ENCODE peak calls at places on chromosomes 11 and 22, in seven cellular contexts. One of them, this sample, is unnamed.
A peak's percentile ranks its signal among the peaks of the same experiment; 100 is the strongest.

GRCh38 chr11:61683961-61684869 is 4.0 kb downstream of the DAGLA start:
- DNase-seq in Daoy: peak; percentile 79
- DNase-seq in GF-D8: no peak
- DNase-seq in AG10803: no peak
- DNase-seq in mammary epithelial cell: no peak
- DNase-seq in stimulated activated CD8-positive, alpha-beta memory T cell treated with anti-CD3 and anti-CD28 coated beads, Interleukin-4, amount 100 ng/mL, for 24 hours: no peak
- DNase-seq in hypothalamus: no peak
- DNase-seq in this sample: no peak

GRCh38 chr11:124886476-124886875 is 11.2 kb downstream of the ROBO4 start:
- DNase-seq in mammary epithelial cell: no peak
- DNase-seq in Daoy: no peak
- DNase-seq in AG10803: no peak
- DNase-seq in stimulated activated CD8-positive, alpha-beta memory T cell treated with anti-CD3 and anti-CD28 coated beads, Interleukin-4, amount 100 ng/mL, for 24 hours: no peak
- DNase-seq in hypothalamus: no peak
- DNase-seq in GF-D8: no peak
- DNase-seq in this sample: no peak

GRCh38 chr22:26743149-26743548 is 85.8 kb downstream of the MIAT start:
- DNase-seq in Daoy: no peak
- DNase-seq in hypothalamus: no peak
- DNase-seq in stimulated activated CD8-positive, alpha-beta memory T cell treated with anti-CD3 and anti-CD28 coated beads, Interleukin-4, amount 100 ng/mL, for 24 hours: no peak
- DNase-seq in GF-D8: no peak
- DNase-seq in mammary epithelial cell: no peak
- DNase-seq in AG10803: no peak
- DNase-seq in this sample: no peak

GRCh38 chr11:61962213-61963015 is 5.0 kb downstream of the FTH1 start:
- DNase-seq in stimulated activated CD8-positive, alpha-beta memory T cell treated with anti-CD3 and anti-CD28 coated beads, Interleukin-4, amount 100 ng/mL, for 24 hours: no peak
- DNase-seq in GF-D8: no peak
- DNase-seq in Daoy: no peak
- DNase-seq in AG10803: peak; percentile 56
- DNase-seq in mammary epithelial cell: no peak
- DNase-seq in hypothalamus: no peak
- DNase-seq in this sample: no peak

GRCh38 chr11:58907780-58908179 is 31.5 kb upstream of the GLYATL1 start:
- DNase-seq in stimulated activated CD8-positive, alpha-beta memory T cell treated with anti-CD3 and anti-CD28 coated beads, Interleukin-4, amount 100 ng/mL, for 24 hours: no peak
- DNase-seq in GF-D8: no peak
- DNase-seq in Daoy: no peak
- DNase-seq in AG10803: no peak
- DNase-seq in hypothalamus: no peak
- DNase-seq in mammary epithelial cell: no peak
- DNase-seq in this sample: no peak

GRCh38 chr11:2077061-2077802 is 62.0 kb downstream of the IGF2 start:
- DNase-seq in stimulated activated CD8-positive, alpha-beta memory T cell treated with anti-CD3 and anti-CD28 coated beads, Interleukin-4, amount 100 ng/mL, for 24 hours: no peak
- DNase-seq in Daoy: peak; percentile 81
- DNase-seq in hypothalamus: no peak
- DNase-seq in GF-D8: no peak
- DNase-seq in mammary epithelial cell: peak; percentile 94
- DNase-seq in AG10803: peak; percentile 55
- DNase-seq in this sample: peak; percentile 91

GRCh38 chr11:60842688-60843605 is 1.0 kb downstream of the CCDC86 start:
- DNase-seq in Daoy: no peak
- DNase-seq in mammary epithelial cell: no peak
- DNase-seq in AG10803: peak; percentile 7
- DNase-seq in GF-D8: no peak
- DNase-seq in hypothalamus: no peak
- DNase-seq in stimulated activated CD8-positive, alpha-beta memory T cell treated with anti-CD3 and anti-CD28 coated beads, Interleukin-4, amount 100 ng/mL, for 24 hours: no peak
- DNase-seq in this sample: peak; percentile 37

GRCh38 chr22:44685384-44686056 is 16.5 kb upstream of the PRR5 start:
- DNase-seq in AG10803: peak; percentile 84
- DNase-seq in Daoy: peak; percentile 79
- DNase-seq in hypothalamus: no peak
- DNase-seq in stimulated activated CD8-positive, alpha-beta memory T cell treated with anti-CD3 and anti-CD28 coated beads, Interleukin-4, amount 100 ng/mL, for 24 hours: peak; percentile 74
- DNase-seq in GF-D8: no peak
- DNase-seq in mammary epithelial cell: peak; percentile 97
- DNase-seq in this sample: peak; percentile 45

GRCh38 chr11:116828632-116829524 is 829 bp upstream of the APOC3 start:
- DNase-seq in mammary epithelial cell: no peak
- DNase-seq in stimulated activated CD8-positive, alpha-beta memory T cell treated with anti-CD3 and anti-CD28 coated beads, Interleukin-4, amount 100 ng/mL, for 24 hours: no peak
- DNase-seq in Daoy: no peak
- DNase-seq in AG10803: no peak
- DNase-seq in GF-D8: no peak
- DNase-seq in hypothalamus: no peak
- DNase-seq in this sample: no peak

This sample was measured in PC-3.